ENCODE peak calls at places on chromosomes 16 and 17, in four cellular contexts. T is osteoblast, C is tibial nerve, U is right lobe of liver. Z is an unnamed sample. For H3K9me3 and H3K4me1, the result is how much of the 10 kb centered on the place peaks cover.

GRCh38 chr16:57147381-57148191 is 38.3 kb downstream of the PSME3IP1 start:
- DNase-seq in T (peak), C (no peak), U (no peak), Z (peak)

GRCh38 chr17:44137891-44138709 is 3.6 kb upstream of the HROB start:
- DNase-seq in C (peak), U (peak), T (peak), Z (peak)

GRCh38 chr17:74531231-74531761 is at the start of gene CD300LB:
- DNase-seq in C (no peak), T (no peak), U (no peak), Z (peak)

GRCh38 chr16:89343501-89344291 is 126.2 kb downstream of the ZNF778 start:
- DNase-seq in U (peak), T (peak), C (no peak), Z (no peak)

GRCh38 chr17:73261952-73262675 is 434 bp upstream of the CPSF4L start:
- DNase-seq in U (peak), C (no peak), T (peak), Z (peak)

GRCh38 chr16:66618588-66618987 is 14.1 kb downstream of the CMTM3 start:
- DNase-seq in T (peak), C (peak), U (no peak), Z (no peak)

GRCh38 chr16:71540-72341 is 690 bp downstream of the RHBDF1 start:
- DNase-seq in U (no peak), C (peak), T (peak), Z (peak)

GRCh38 chr17:61314368-61315078 is 85.1 kb upstream of the TBX2 start:
- DNase-seq in T (peak), C (peak), U (no peak), Z (peak)

GRCh38 chr16:77913738-77914263 is 108.5 kb upstream of the CLEC3A start:
- DNase-seq in U (no peak), T (no peak), C (no peak), Z (no peak)

GRCh38 chr17:50278526-50279180 is 4.4 kb downstream of the TMEM92 start:
- DNase-seq in U (no peak), C (no peak), T (peak), Z (no peak)

GRCh38 chr17:39979865-39980401 is 674 bp upstream of the PSMD3 start:
- DNase-seq in C (no peak), U (no peak), T (no peak), Z (peak)

GRCh38 chr16:79848739-79849518 is 248.4 kb upstream of the MAF start:
- DNase-seq in C (no peak), U (no peak), T (no peak), Z (no peak)

GRCh38 chr17:45096141-45096540 is 35.0 kb downstream of the NMT1 start:
- DNase-seq in U (no peak), T (peak), C (no peak), Z (peak)

GRCh38 chr17:43701318-43701743 is 39.6 kb upstream of the MEOX1 start:
- DNase-seq in U (no peak), C (no peak), T (peak), Z (no peak)

GRCh38 chr17:48625502-48626201 is 506 bp downstream of the HOXB9 start:
- DNase-seq in U (no peak), C (no peak), T (no peak), Z (peak)

GRCh38 chr16:12674096-12674495 is 129.6 kb downstream of the CPPED1 start:
- DNase-seq in U (no peak), C (no peak), T (no peak), Z (no peak)

GRCh38 chr17:2758870-2759269 is 9.4 kb upstream of the CCDC92B start:
- DNase-seq in T (peak), U (no peak), C (no peak), Z (no peak)

GRCh38 chr17:4229627-4230026 is 34.2 kb downstream of the ANKFY1 start:
- DNase-seq in C (peak), U (no peak), T (peak), Z (no peak)

GRCh38 chr16:70402916-70403659 is 35.8 kb downstream of the ST3GAL2 start:
- DNase-seq in T (no peak), U (no peak), C (no peak), Z (no peak)

DNA sequence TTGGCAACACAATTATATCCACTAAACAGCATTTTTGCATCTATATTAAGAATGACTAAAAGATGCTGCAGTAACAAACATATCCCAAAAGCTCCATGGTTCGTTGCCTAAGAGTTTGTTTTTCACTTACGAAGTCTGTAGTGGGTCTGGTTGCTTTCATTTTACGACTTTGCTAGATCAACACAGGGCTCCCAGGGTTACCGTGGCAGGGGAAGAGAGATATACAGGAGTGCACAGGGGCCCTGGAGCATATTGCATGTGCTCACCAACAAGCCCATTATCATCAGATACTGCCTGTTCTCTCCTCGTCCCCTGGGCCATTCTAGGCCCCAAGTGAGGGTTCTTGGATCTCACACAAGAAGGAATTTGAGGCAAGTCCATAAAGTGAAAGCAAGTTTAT is 3.1 kb upstream of the MMP2 start:
- DNase-seq in T (peak), C (peak), U (no peak), Z (no peak)
- TF ChIP-seq CTCF in T (no peak), C (no peak), U (no peak), Z (no peak)

GRCh38 chr16:34050787-34051320 is 591.4 kb downstream of the TP53TG3F start:
- DNase-seq in T (peak), C (no peak), U (no peak), Z (no peak)
- H3K9me3 ChIP-seq in T (under half), C (under half), U (under half), Z (under half)

GRCh38 chr17:17738901-17739300 is 57.6 kb downstream of the RAI1 start:
- DNase-seq in T (no peak), U (no peak), C (no peak), Z (no peak)

GRCh38 chr17:17739388-17740066 is 58.3 kb downstream of the RAI1 start:
- DNase-seq in T (peak), C (no peak), U (no peak), Z (no peak)

GRCh38 chr17:17736205-17737183 is 55.2 kb downstream of the RAI1 start:
- DNase-seq in C (no peak), T (peak), U (no peak), Z (no peak)

GRCh38 chr17:17740627-17741237 is 59.5 kb downstream of the RAI1 start:
- DNase-seq in U (no peak), T (peak), C (no peak), Z (peak)

GRCh38 chr17:17737938-17738894 is 57.0 kb downstream of the RAI1 start:
- DNase-seq in T (peak), C (no peak), U (no peak), Z (peak)
- H3K4me1 ChIP-seq in T (half or more), C (under half), U (under half), Z (under half)

GRCh38 chr16:27690604-27691003 is 140.7 kb downstream of the KATNIP start:
- DNase-seq in U (no peak), C (no peak), T (no peak), Z (peak)
- TF ChIP-seq CTCF in U (peak), C (peak), T (peak), Z (peak)

GRCh38 chr17:52681486-52681885 is 523.0 kb upstream of the CA10 start:
- DNase-seq in U (no peak), T (no peak), C (no peak), Z (no peak)
- H3K9me3 ChIP-seq in U (under half), T (under half), C (under half), Z (under half)

GRCh38 chr17:78128616-78129384 is at the start of gene TMC6:
- DNase-seq in U (peak), C (no peak), T (peak), Z (peak)

GRCh38 chr17:78129385-78130079 is 977 bp upstream of the TMC6 start:
- DNase-seq in C (no peak), U (peak), T (peak), Z (peak)

GRCh38 chr17:78130439-78131101 is at the start of gene TMC8:
- DNase-seq in T (peak), U (peak), C (peak), Z (peak)

GRCh38 chr17:78131172-78132085 is 858 bp downstream of the TMC8 start:
- DNase-seq in C (no peak), T (peak), U (no peak), Z (peak)

DNA sequence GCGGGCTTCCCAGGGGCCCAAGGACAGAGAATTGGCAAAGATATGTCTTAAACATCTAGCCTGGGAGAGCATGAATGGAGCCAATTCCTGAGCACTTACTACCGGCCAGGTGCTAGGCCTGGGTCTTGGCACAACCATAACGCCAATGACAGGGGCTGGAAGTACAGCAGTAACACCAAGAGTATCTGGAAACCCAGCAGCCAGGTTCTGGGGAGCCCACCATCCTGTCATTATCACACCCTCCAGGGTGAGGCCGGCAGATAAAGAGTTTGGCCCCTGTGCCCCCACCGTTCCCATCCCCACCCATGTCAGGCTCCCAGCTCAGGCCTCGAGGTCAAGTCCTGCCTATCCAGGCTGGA is 512 bp upstream of the TMC8 start:
- DNase-seq in T (peak), U (no peak), C (no peak), Z (no peak)
- H3K4me1 ChIP-seq in T (under half), U (under half), C (under half), Z (under half)

Z was measured in endodermal cell.